ENCODE peak calls at places on chromosomes 4 and X, in four cellular contexts. K, S, E and C are unnamed samples.

GRCh38 chrX:68723491-68724155 is 76.2 kb downstream of the STARD8 start:
- DNase-seq in S (no peak), E (no peak), K (no peak), C (no peak)

GRCh38 chr4:122712782-122713181 is 19.7 kb upstream of the BBS12 start:
- DNase-seq in K (no peak), E (no peak), S (peak; percentile 40), C (no peak)

GRCh38 chr4:181427076-181427475 is 816.1 kb upstream of the TENM3 start:
- DNase-seq in S (no peak), K (no peak), E (no peak), C (no peak)

GRCh38 chrX:109655802-109656201 is 30.8 kb upstream of the KCNE5 start:
- DNase-seq in K (no peak), E (no peak), S (no peak), C (no peak)

GRCh38 chrX:138791551-138791950 is 80.0 kb upstream of the FGF13 start:
- DNase-seq in S (peak; percentile 76), K (no peak), E (no peak), C (no peak)

GRCh38 chr4:87058272-87059073 is 123.7 kb downstream of the AFF1 start:
- DNase-seq in E (peak; percentile 5), S (peak; percentile 70), K (no peak), C (peak; percentile 44)

GRCh38 chrX:40152173-40152705 is 54.5 kb upstream of the BCOR start:
- DNase-seq in E (no peak), K (peak; percentile 26), S (peak; percentile 47), C (no peak)

GRCh38 chr4:78131403-78131802 is 74.3 kb downstream of the FRAS1 start:
- DNase-seq in K (no peak), E (no peak), S (no peak), C (no peak)

GRCh38 chr4:73252001-73252400 is 6.6 kb downstream of the ANKRD17 start:
- DNase-seq in E (no peak), K (no peak), S (no peak), C (no peak)

GRCh38 chr4:108885211-108885610 is 122.4 kb upstream of the ETNPPL start:
- DNase-seq in K (no peak), E (no peak), S (peak; percentile 15), C (no peak)

GRCh38 chr4:1209821-1210220 is 37.4 kb upstream of the SPON2 start:
- DNase-seq in E (no peak), S (no peak), K (no peak), C (no peak)

GRCh38 chr4:25107827-25108516 is 52.3 kb downstream of the SEPSECS start:
- DNase-seq in S (peak; percentile 10), E (no peak), K (no peak), C (no peak)

GRCh38 chr4:52100062-52100461 is 49.0 kb downstream of the SPATA18 start:
- DNase-seq in S (no peak), E (no peak), K (no peak), C (no peak)

GRCh38 chrX:38882894-38883620 is 81.8 kb downstream of the MID1IP1 start:
- DNase-seq in K (no peak), E (no peak), S (peak; percentile 97), C (no peak)

GRCh38 chr4:172865531-172866127 is 303.0 kb upstream of the GALNT7 start:
- DNase-seq in K (no peak), S (no peak), E (no peak), C (no peak)

GRCh38 chr4:31548823-31549222 is 828.7 kb downstream of the PCDH7 start:
- DNase-seq in E (no peak), K (no peak), S (no peak), C (no peak)

GRCh38 chr4:148214529-148215166 is 227.6 kb downstream of the NR3C2 start:
- DNase-seq in K (no peak), S (no peak), E (no peak), C (no peak)